ENCODE peak calls at places on chromosomes 7 and 10, in six cellular contexts. One of them, this sample, is unnamed.
A peak's percentile ranks its signal among the peaks of the same experiment; 100 is the strongest.

GRCh38 chr10:132451506-132452215 is 54.7 kb downstream of the PWWP2B start:
- DNase-seq in H1: no peak
- DNase-seq in GM12892: no peak
- DNase-seq in HepG2: no peak
- DNase-seq in K562: no peak
- DNase-seq in GM12878: no peak
- DNase-seq in this sample: no peak

GRCh38 chr10:8180756-8181155 is 126.3 kb downstream of the GATA3 start:
- DNase-seq in HepG2: no peak
- DNase-seq in K562: no peak
- DNase-seq in GM12878: no peak
- DNase-seq in GM12892: no peak
- DNase-seq in H1: no peak
- DNase-seq in this sample: no peak

GRCh38 chr10:103458720-103459119 is at the start of gene CALHM1:
- DNase-seq in GM12878: no peak
- DNase-seq in K562: peak; percentile 45
- DNase-seq in HepG2: no peak
- DNase-seq in H1: no peak
- DNase-seq in GM12892: peak; percentile 83
- DNase-seq in this sample: peak; percentile 88

GRCh38 chr10:12708921-12709320 is 292.6 kb downstream of the CCDC3 start:
- DNase-seq in K562: no peak
- DNase-seq in H1: no peak
- DNase-seq in GM12878: no peak
- DNase-seq in GM12892: no peak
- DNase-seq in HepG2: no peak
- DNase-seq in this sample: no peak

GRCh38 chr10:1418031-1418550 is 319.2 kb downstream of the ADARB2 start:
- DNase-seq in HepG2: no peak
- DNase-seq in GM12878: no peak
- DNase-seq in H1: no peak
- DNase-seq in GM12892: no peak
- DNase-seq in K562: no peak
- DNase-seq in this sample: no peak

GRCh38 chr10:16954280-16955030 is 137.2 kb upstream of the RSU1 start:
- DNase-seq in H1: no peak
- DNase-seq in GM12892: no peak
- DNase-seq in HepG2: no peak
- DNase-seq in K562: no peak
- DNase-seq in GM12878: no peak
- DNase-seq in this sample: no peak

GRCh38 chr10:69088471-69088769 is 517 bp downstream of the SRGN start:
- DNase-seq in GM12892: no peak
- DNase-seq in GM12878: no peak
- DNase-seq in H1: no peak
- DNase-seq in HepG2: no peak
- DNase-seq in K562: peak; percentile 41
- DNase-seq in this sample: no peak

GRCh38 chr10:91115618-91116390 is 104.7 kb upstream of the PCGF5 start:
- DNase-seq in K562: no peak
- DNase-seq in GM12892: no peak
- DNase-seq in HepG2: no peak
- DNase-seq in GM12878: no peak
- DNase-seq in H1: no peak
- DNase-seq in this sample: no peak

GRCh38 chr10:100637785-100638184 is 102.0 kb downstream of the HIF1AN start:
- DNase-seq in GM12892: no peak
- DNase-seq in HepG2: peak; percentile 35
- DNase-seq in GM12878: no peak
- DNase-seq in H1: peak; percentile 29
- DNase-seq in K562: peak; percentile 48
- DNase-seq in this sample: no peak

GRCh38 chr7:98483276-98483963 is 82.5 kb upstream of the BAIAP2L1 start:
- DNase-seq in GM12892: no peak
- DNase-seq in K562: no peak
- DNase-seq in HepG2: no peak
- DNase-seq in H1: no peak
- DNase-seq in GM12878: no peak
- DNase-seq in this sample: no peak

GRCh38 chr7:70618020-70618551 is 513.9 kb upstream of the GALNT17 start:
- DNase-seq in HepG2: no peak
- DNase-seq in GM12892: no peak
- DNase-seq in GM12878: no peak
- DNase-seq in K562: no peak
- DNase-seq in H1: no peak
- DNase-seq in this sample: no peak

GRCh38 chr10:112261281-112261822 is 21.8 kb upstream of the TECTB start:
- DNase-seq in H1: no peak
- DNase-seq in K562: peak; percentile 13
- DNase-seq in GM12878: no peak
- DNase-seq in GM12892: no peak
- DNase-seq in HepG2: peak; percentile 100
- DNase-seq in this sample: no peak
- TF ChIP-seq POLR2A in H1: no peak
- TF ChIP-seq POLR2A in K562: no peak
- TF ChIP-seq POLR2A in GM12878: no peak
- TF ChIP-seq POLR2A in GM12892: no peak
- TF ChIP-seq POLR2A in HepG2: no peak
- TF ChIP-seq POLR2A in this sample: no peak

DNA sequence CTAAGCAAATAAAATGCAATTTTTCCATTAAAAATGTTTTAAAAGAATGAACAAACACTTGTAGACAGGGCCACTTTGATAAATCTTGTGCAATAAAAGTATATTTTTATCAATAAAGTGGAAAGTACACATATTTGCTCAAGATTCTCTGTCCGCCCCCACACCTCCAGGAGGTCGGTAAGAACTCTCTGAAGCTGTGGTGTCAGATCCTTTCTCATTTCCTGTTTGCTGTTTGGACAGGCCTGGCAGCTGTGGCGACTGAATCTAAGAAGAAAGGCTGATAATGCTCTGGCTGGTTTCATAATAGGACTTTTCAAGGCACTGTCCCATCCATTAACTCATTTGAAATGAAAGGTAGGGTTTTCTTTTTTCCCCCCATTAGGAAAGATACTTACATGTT is 15.3 kb upstream of the ASB4 start:
- DNase-seq in HepG2: peak; percentile 82
- DNase-seq in GM12892: no peak
- DNase-seq in H1: no peak
- DNase-seq in K562: peak; percentile 14
- DNase-seq in GM12878: no peak
- DNase-seq in this sample: peak; percentile 35
- TF ChIP-seq TAF1 in HepG2: no peak
- TF ChIP-seq TAF1 in GM12892: no peak
- TF ChIP-seq TAF1 in H1: no peak
- TF ChIP-seq TAF1 in K562: no peak
- TF ChIP-seq TAF1 in GM12878: no peak
- TF ChIP-seq TAF1 in this sample: no peak

GRCh38 chr7:73623798-73624668 is at the start of gene MLXIPL:
- DNase-seq in GM12878: no peak
- DNase-seq in K562: peak; percentile 99
- DNase-seq in H1: peak; percentile 73
- DNase-seq in GM12892: peak; percentile 67
- DNase-seq in HepG2: peak; percentile 83
- DNase-seq in this sample: peak; percentile 68

GRCh38 chr7:73622527-73622908 is 1.8 kb downstream of the MLXIPL start:
- DNase-seq in GM12892: no peak
- DNase-seq in H1: no peak
- DNase-seq in K562: no peak
- DNase-seq in GM12878: no peak
- DNase-seq in HepG2: no peak
- DNase-seq in this sample: no peak

GRCh38 chr7:73621168-73622063 is 2.9 kb downstream of the MLXIPL start:
- DNase-seq in HepG2: no peak
- DNase-seq in GM12878: no peak
- DNase-seq in GM12892: no peak
- DNase-seq in H1: no peak
- DNase-seq in K562: no peak
- DNase-seq in this sample: no peak

GRCh38 chr7:73624669-73625001 is 313 bp upstream of the MLXIPL start:
- DNase-seq in K562: no peak
- DNase-seq in GM12878: no peak
- DNase-seq in HepG2: no peak
- DNase-seq in H1: no peak
- DNase-seq in GM12892: no peak
- DNase-seq in this sample: no peak

DNA sequence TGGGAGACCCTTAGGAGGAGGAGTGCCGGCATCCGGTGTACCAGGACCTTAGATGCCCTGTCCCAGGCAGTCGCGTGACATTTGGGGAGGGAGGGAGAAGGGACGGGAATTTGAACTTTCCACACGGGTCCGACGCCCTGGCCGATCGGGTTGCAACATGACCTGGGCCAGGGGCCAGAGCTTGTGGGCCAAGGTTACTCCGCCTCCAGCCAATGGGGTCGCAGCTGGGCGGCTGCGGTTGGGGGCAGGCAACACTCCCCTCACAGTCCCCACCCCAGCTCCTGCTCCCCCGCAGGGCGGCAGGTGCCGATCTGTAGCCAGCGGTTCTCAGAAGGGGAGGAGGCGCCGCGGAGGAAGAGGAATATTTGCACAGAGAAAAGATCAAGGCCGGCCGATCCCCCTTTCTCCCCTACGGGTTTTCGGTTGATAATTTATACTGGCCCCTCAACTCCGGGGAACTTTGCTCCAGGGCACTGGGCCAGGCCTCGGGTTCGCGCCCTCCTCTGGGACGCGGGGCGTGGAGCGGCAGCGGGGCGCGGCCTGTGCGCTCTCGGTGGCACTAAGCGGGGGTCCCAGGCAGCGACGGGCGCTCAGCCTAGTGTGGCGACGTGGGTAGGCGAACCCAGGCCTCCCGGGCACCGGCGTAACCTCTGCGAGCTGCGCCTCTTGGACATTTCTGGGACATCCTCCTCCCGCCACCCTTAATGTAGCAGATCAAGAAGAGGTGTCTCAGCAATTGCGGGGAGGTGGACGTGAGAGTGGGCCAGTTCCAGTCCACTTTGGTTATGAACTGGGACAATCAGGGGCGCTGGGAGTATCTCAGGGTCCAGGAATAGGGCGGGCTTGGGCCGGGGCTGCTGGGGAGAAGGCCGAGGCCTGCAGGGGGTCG is 1.2 kb downstream of the MLXIPL start:
- DNase-seq in HepG2: peak; percentile 95
- DNase-seq in GM12892: no peak
- DNase-seq in K562: peak; percentile 81
- DNase-seq in GM12878: no peak
- DNase-seq in H1: peak; percentile 75
- DNase-seq in this sample: no peak
- TF ChIP-seq POLR2A in HepG2: peak; percentile 75
- TF ChIP-seq POLR2A in GM12892: no peak
- TF ChIP-seq POLR2A in K562: no peak
- TF ChIP-seq POLR2A in GM12878: no peak
- TF ChIP-seq POLR2A in H1: no peak
- TF ChIP-seq POLR2A in this sample: no peak

DNA sequence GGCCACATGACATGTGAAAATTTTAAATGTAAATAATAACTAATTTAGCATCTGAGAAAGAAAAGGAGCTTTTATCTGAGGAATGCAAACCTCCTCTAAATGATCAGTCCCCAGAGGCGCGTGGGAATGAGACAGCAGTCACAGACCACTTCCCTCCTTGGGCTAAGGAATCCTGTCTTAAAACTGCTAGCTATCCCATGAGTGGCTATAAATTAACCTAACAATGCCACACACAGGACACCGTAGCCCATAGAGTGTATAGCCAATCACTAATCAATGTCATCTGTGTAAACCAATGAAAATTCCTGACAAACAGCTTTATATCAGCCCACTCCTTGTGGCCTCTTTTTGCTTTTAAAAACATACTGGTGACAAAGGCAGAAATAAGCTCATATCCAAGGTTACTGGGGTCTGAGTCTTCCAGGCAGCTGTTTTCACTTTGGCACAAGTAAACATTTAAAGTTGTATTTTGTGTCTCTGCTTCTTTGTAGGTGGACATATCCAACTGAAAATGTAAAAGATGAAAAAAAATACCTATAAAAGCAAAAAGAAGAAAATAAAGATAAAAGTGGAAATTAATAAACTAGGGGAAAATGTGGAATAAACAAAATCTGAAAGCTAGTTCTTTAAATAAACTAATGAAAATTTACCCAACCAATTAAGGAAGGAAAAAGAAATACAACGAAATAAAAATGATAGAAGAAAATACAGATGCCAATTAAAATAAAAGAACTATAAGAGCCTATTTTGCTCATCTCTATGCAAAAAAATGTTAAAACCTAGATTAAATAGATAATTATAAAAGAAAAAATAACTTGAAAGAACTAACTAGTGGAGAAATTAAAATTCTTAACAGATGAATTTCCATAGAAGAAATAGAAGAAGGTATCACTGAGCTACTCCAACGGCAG is 32.9 kb downstream of the PKD1L1 start:
- DNase-seq in GM12878: no peak
- DNase-seq in K562: no peak
- DNase-seq in GM12892: no peak
- DNase-seq in HepG2: no peak
- DNase-seq in H1: no peak
- DNase-seq in this sample: no peak
- TF ChIP-seq TAF1 in GM12878: no peak
- TF ChIP-seq TAF1 in K562: no peak
- TF ChIP-seq TAF1 in GM12892: no peak
- TF ChIP-seq TAF1 in HepG2: no peak
- TF ChIP-seq TAF1 in H1: no peak
- TF ChIP-seq TAF1 in this sample: no peak

DNA sequence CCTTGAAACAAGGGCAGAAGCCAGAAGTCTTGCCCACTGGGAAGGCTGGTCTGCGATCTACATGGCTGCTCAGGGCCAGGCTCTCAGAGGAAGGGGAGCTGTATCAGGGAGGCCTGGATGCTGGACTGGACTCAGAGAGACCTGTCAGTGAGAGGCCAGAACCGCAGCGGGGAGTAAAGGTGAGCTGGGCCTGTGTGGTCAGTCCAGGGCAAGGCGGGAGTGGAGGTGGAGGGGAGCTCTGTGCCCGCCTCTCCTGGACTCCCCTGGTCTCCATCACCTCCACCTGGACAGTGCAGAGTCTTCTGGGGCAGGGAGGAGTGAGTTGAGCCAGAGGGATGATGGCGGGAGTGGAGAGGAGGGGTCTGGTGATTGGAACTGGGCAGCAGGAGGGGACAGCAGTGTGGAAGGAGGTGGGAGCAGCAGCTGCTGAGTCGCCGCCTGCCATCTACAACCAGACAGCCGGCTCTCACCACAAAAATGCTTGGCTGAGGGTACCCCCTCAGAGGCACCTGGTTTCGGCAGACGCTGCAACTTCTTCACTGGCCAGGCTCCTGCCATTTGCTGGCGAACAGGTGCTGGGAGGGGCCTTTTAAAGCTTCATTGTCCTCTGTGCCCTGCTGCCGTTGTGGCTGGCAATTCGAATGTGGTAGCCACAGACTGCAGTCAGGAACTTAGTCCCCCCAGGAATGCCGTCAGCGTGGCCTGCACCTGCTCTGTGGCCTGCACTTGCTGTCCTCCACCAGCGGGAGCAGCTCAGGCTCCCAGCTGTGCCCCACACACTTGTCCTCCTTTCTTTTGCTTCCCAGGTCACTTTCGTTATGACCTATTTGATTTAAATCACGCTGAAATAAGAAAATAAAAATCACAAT is 3.5 kb downstream of the RASSF4 start:
- DNase-seq in HepG2: peak; percentile 61
- DNase-seq in K562: no peak
- DNase-seq in GM12892: no peak
- DNase-seq in H1: no peak
- DNase-seq in GM12878: no peak
- DNase-seq in this sample: no peak
- TF ChIP-seq POLR2A in HepG2: no peak
- TF ChIP-seq POLR2A in K562: no peak
- TF ChIP-seq POLR2A in GM12892: no peak
- TF ChIP-seq POLR2A in H1: no peak
- TF ChIP-seq POLR2A in GM12878: no peak
- TF ChIP-seq POLR2A in this sample: no peak

GRCh38 chr7:16315280-16315679 is 106.1 kb downstream of the CRPPA start:
- DNase-seq in H1: no peak
- DNase-seq in K562: no peak
- DNase-seq in GM12892: no peak
- DNase-seq in HepG2: no peak
- DNase-seq in GM12878: no peak
- DNase-seq in this sample: no peak
- TF ChIP-seq TAF1 in H1: no peak
- TF ChIP-seq TAF1 in K562: no peak
- TF ChIP-seq TAF1 in GM12892: no peak
- TF ChIP-seq TAF1 in HepG2: no peak
- TF ChIP-seq TAF1 in GM12878: no peak
- TF ChIP-seq TAF1 in this sample: no peak

This sample was measured in GM12891.